ENCODE peak calls at places on chromosome 18, in four cellular contexts. M, Z, E and N are unnamed samples.
A peak's percentile ranks its signal among the peaks of the same experiment; 100 is the strongest.

GRCh38 chr18:3029215-3029972 is 16.4 kb upstream of the LPIN2 start:
- DNase-seq in M (no peak), Z (peak; percentile 43), E (peak; percentile 67), N (peak; percentile 32)

GRCh38 chr18:13999266-13999665 is 83.9 kb upstream of the MC2R start:
- DNase-seq in M (no peak), Z (no peak), E (no peak), N (no peak)

GRCh38 chr18:48663931-48664847 is 125.4 kb downstream of the CTIF start:
- DNase-seq in M (peak; percentile 67), Z (peak; percentile 60), E (peak; percentile 36), N (peak; percentile 61)

GRCh38 chr18:10378688-10379465 is 75.6 kb upstream of the APCDD1 start:
- DNase-seq in M (no peak), Z (no peak), E (peak; percentile 78), N (peak; percentile 80)

GRCh38 chr18:3607309-3608098 is 157.5 kb downstream of the TGIF1 start:
- DNase-seq in M (no peak), Z (no peak), E (no peak), N (no peak)

GRCh38 chr18:57154389-57154788 is 7.5 kb downstream of the BOD1L2 start:
- DNase-seq in M (no peak), Z (no peak), E (no peak), N (no peak)

GRCh38 chr18:49730951-49731391 is 82.4 kb downstream of the ACAA2 start:
- DNase-seq in M (no peak), Z (no peak), E (no peak), N (no peak)

GRCh38 chr18:59950215-59950944 is 50.6 kb downstream of the PMAIP1 start:
- DNase-seq in M (no peak), Z (no peak), E (peak; percentile 55), N (peak; percentile 54)

GRCh38 chr18:79914614-79915160 is 36.8 kb downstream of the SLC66A2 start:
- DNase-seq in M (no peak), Z (no peak), E (no peak), N (no peak)

GRCh38 chr18:22900558-22901183 is 32.5 kb upstream of the RBBP8 start:
- DNase-seq in M (no peak), Z (no peak), E (peak; percentile 3), N (no peak)

GRCh38 chr18:25164837-25165791 is 186.9 kb downstream of the ZNF521 start:
- DNase-seq in M (no peak), Z (peak; percentile 61), E (peak; percentile 84), N (peak; percentile 16)

GRCh38 chr18:63683890-63684289 is 18.9 kb upstream of the SERPINB11 start:
- DNase-seq in M (no peak), Z (no peak), E (peak; percentile 15), N (no peak)

GRCh38 chr18:24567199-24567598 is 106.8 kb downstream of the HRH4 start:
- DNase-seq in M (no peak), Z (no peak), E (peak; percentile 59), N (peak; percentile 34)

GRCh38 chr18:58635891-58636290 is 7.0 kb upstream of the ALPK2 start:
- DNase-seq in M (no peak), Z (peak; percentile 86), E (peak; percentile 80), N (peak; percentile 14)

GRCh38 chr18:76981388-76981968 is 151.1 kb downstream of the MBP start:
- DNase-seq in M (no peak), Z (peak; percentile 53), E (peak; percentile 7), N (no peak)

GRCh38 chr18:68662779-68663178 is 52.1 kb downstream of the TMX3 start:
- DNase-seq in M (no peak), Z (peak; percentile 66), E (peak; percentile 66), N (peak; percentile 36)

GRCh38 chr18:58781627-58782194 is 83.0 kb upstream of the ZNF532 start:
- DNase-seq in M (peak; percentile 71), Z (peak; percentile 91), E (peak; percentile 76), N (peak; percentile 59)

GRCh38 chr18:77851798-77852197 is 602.1 kb downstream of the GALR1 start:
- DNase-seq in M (no peak), Z (no peak), E (no peak), N (no peak)

GRCh38 chr18:62453864-62454263 is 69.0 kb upstream of the ZCCHC2 start:
- DNase-seq in M (no peak), Z (no peak), E (no peak), N (no peak)

GRCh38 chr18:69088971-69089370 is 291.1 kb downstream of the CCDC102B start:
- DNase-seq in M (no peak), Z (no peak), E (no peak), N (no peak)

GRCh38 chr18:62808116-62808515 is 92.8 kb downstream of the PHLPP1 start:
- DNase-seq in M (no peak), Z (no peak), E (no peak), N (no peak)

GRCh38 chr18:55830490-55830889 is 242.5 kb upstream of the TCF4 start:
- DNase-seq in M (no peak), Z (no peak), E (no peak), N (no peak)

GRCh38 chr18:79518028-79518682 is 122.4 kb downstream of the NFATC1 start:
- DNase-seq in M (no peak), Z (no peak), E (no peak), N (no peak)

GRCh38 chr18:76255070-76255683 is 239.9 kb downstream of the ZNF516 start:
- DNase-seq in M (no peak), Z (no peak), E (no peak), N (no peak)

GRCh38 chr18:393558-393957 is 106.9 kb downstream of the COLEC12 start:
- DNase-seq in M (no peak), Z (no peak), E (no peak), N (no peak)

GRCh38 chr18:26593365-26594320 is 45.3 kb upstream of the KCTD1 start:
- DNase-seq in M (no peak), Z (no peak), E (no peak), N (no peak)

GRCh38 chr18:1663879-1664705 is 759.4 kb downstream of the ADCYAP1 start:
- DNase-seq in M (peak; percentile 19), Z (peak; percentile 10), E (no peak), N (no peak)

GRCh38 chr18:49206717-49207116 is 253.7 kb downstream of the DYM start:
- DNase-seq in M (no peak), Z (peak; percentile 73), E (peak; percentile 17), N (peak; percentile 24)

GRCh38 chr18:51098513-51098912 is 68.5 kb downstream of the SMAD4 start:
- DNase-seq in M (no peak), Z (no peak), E (no peak), N (no peak)

GRCh38 chr18:80254971-80255500 is 7.7 kb upstream of the PARD6G start:
- DNase-seq in M (no peak), Z (no peak), E (no peak), N (no peak)

GRCh38 chr18:67600181-67600631 is 83.7 kb upstream of the DSEL start:
- DNase-seq in M (no peak), Z (peak; percentile 84), E (peak; percentile 91), N (peak; percentile 86)
- H3K4me3 ChIP-seq in M (no peak overlapping the region), Z (no peak overlapping the region), E (no peak overlapping the region), N (no peak overlapping the region)

GRCh38 chr18:21682276-21683051 is 22.1 kb downstream of the ABHD3 start:
- DNase-seq in M (no peak), Z (peak; percentile 73), E (peak; percentile 67), N (peak; percentile 65)
- H3K4me3 ChIP-seq in M (peak overlapping the region; percentile 48), Z (no peak overlapping the region), E (peak overlapping the region; percentile 51), N (peak overlapping the region; percentile 46)

DNA sequence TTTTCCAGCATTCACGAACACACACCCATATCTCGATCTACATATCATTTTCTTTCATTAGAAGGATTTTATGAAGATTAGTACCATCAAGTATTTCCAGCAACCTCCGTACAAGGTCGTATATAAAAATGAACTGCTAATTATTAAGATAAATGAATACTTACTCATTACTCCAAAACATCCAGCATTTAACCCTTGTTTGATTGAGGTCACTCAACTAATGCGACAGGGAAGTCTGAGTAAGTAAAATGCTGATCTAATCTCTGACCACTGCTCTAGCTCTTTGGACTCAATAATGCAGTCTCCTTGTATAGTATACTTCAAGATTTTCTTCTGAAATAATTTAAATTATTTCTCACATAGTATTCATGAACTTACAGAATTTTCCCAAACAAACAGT is 2.0 kb downstream of the ABHD3 start:
- DNase-seq in M (no peak), Z (no peak), E (no peak), N (no peak)
- H3K4me3 ChIP-seq in M (no peak overlapping the region), Z (no peak overlapping the region), E (no peak overlapping the region), N (peak overlapping the region; percentile 19)

GRCh38 chr18:29154196-29154757 is 977.3 kb upstream of the CDH2 start:
- DNase-seq in M (no peak), Z (peak; percentile 81), E (peak; percentile 49), N (peak; percentile 55)
- H3K4me3 ChIP-seq in M (no peak overlapping the region), Z (no peak overlapping the region), E (no peak overlapping the region), N (no peak overlapping the region)

DNA sequence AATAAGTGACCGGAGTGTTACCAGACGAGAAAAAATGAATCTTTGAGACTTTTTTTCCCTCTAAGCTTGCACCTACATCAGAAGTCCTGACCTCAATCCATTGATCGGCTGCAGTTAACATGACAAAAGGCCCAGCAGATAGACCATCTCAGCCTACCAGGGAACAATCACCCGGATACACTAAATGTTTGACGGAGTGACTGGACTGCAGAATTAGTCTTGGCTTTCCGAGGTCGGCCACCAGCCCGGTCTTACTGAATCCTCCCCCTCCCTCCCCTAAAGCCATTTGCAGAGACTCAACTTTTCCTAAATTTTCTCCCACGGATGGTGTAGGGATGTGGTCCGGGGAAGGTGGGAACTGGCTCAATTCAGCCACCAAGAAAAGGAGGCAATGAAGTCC is 309.9 kb upstream of the SKOR2 start:
- DNase-seq in M (no peak), Z (no peak), E (no peak), N (no peak)
- H3K4me3 ChIP-seq in M (no peak overlapping the region), Z (no peak overlapping the region), E (no peak overlapping the region), N (no peak overlapping the region)

GRCh38 chr18:31101148-31102019 is 837 bp downstream of the DSC2 start:
- DNase-seq in M (peak; percentile 35), Z (no peak), E (no peak), N (no peak)
- H3K4me3 ChIP-seq in M (peak overlapping the region; percentile 58), Z (peak overlapping the region; percentile 39), E (no peak overlapping the region), N (no peak overlapping the region)

GRCh38 chr18:35851286-35851967 is 121.1 kb upstream of the RMP24 start:
- DNase-seq in M (no peak), Z (no peak), E (no peak), N (no peak)
- H3K4me3 ChIP-seq in M (no peak overlapping the region), Z (no peak overlapping the region), E (no peak overlapping the region), N (no peak overlapping the region)